ENCODE peak calls at places on chromosome 3, in four cellular contexts. I is fibroblast of lung, J is AG20443, S is testis. B is an unnamed sample.

GRCh38 chr3:182969277-182969676 is 11.1 kb downstream of the DCUN1D1 start:
- DNase-seq in I (peak; percentile 67), J (peak; percentile 37), S (no peak), B (peak; percentile 74)

GRCh38 chr3:187880438-187880837 is 135.2 kb upstream of the BCL6 start:
- DNase-seq in S (no peak), I (peak; percentile 35), J (no peak), B (peak; percentile 40)

GRCh38 chr3:180615954-180616353 is 14.0 kb downstream of the TTC14 start:
- DNase-seq in I (no peak), J (no peak), S (no peak), B (no peak)

GRCh38 chr3:111548060-111548459 is 6.1 kb downstream of the CD96 start:
- DNase-seq in S (no peak), I (no peak), J (peak; percentile 24), B (no peak)

GRCh38 chr3:115958531-115958930 is 335.2 kb downstream of the GAP43 start:
- DNase-seq in I (no peak), J (no peak), S (no peak), B (no peak)

GRCh38 chr3:127992127-127992526 is 60.1 kb upstream of the SEC61A1 start:
- DNase-seq in J (no peak), S (no peak), I (no peak), B (no peak)

GRCh38 chr3:113241292-113242033 is 30.1 kb downstream of the BOC start:
- DNase-seq in S (no peak), I (peak; percentile 83), J (peak; percentile 30), B (no peak)

GRCh38 chr3:37052860-37053259 is 59.5 kb downstream of the MLH1 start:
- DNase-seq in I (peak; percentile 47), J (no peak), S (no peak), B (no peak)

GRCh38 chr3:4821975-4822374 is 157.3 kb upstream of the BHLHE40 start:
- DNase-seq in J (no peak), S (no peak), I (no peak), B (no peak)

GRCh38 chr3:169501080-169501479 is 162.4 kb downstream of the MECOM start:
- DNase-seq in J (no peak), S (no peak), I (no peak), B (no peak)

GRCh38 chr3:23797490-23797889 is 8.3 kb upstream of the UBE2E1 start:
- DNase-seq in S (no peak), I (no peak), J (no peak), B (no peak)

GRCh38 chr3:27666277-27666676 is 55.8 kb downstream of the EOMES start:
- DNase-seq in J (no peak), S (no peak), I (no peak), B (no peak)

GRCh38 chr3:25894101-25894500 is 104.2 kb downstream of the OXSM start:
- DNase-seq in I (no peak), J (no peak), S (no peak), B (no peak)

GRCh38 chr3:27960133-27960532 is 238.0 kb upstream of the EOMES start:
- DNase-seq in J (peak; percentile 49), I (peak; percentile 65), S (no peak), B (peak; percentile 51)

GRCh38 chr3:190677001-190677400 is 163.1 kb downstream of the IL1RAP start:
- DNase-seq in J (no peak), I (peak; percentile 50), S (no peak), B (no peak)

GRCh38 chr3:126777366-126777765 is 73.3 kb downstream of the CHCHD6 start:
- DNase-seq in S (no peak), I (no peak), J (no peak), B (no peak)

GRCh38 chr3:197297476-197298340 is 704 bp downstream of the DLG1 start:
- DNase-seq in J (peak; percentile 95), I (peak; percentile 86), S (peak; percentile 92), B (peak; percentile 86)

GRCh38 chr3:194273396-194274310 is 77.5 kb downstream of the CPN2 start:
- DNase-seq in J (no peak), I (no peak), S (peak; percentile 12), B (no peak)

GRCh38 chr3:189799366-189799765 is 168.2 kb downstream of the TP63 start:
- DNase-seq in S (no peak), J (no peak), I (no peak), B (no peak)

GRCh38 chr3:141345951-141346817 is 22.1 kb upstream of the ZBTB38 start:
- DNase-seq in J (no peak), I (no peak), S (no peak), B (no peak)

GRCh38 chr3:134352031-134352671 is 22.1 kb downstream of the AMOTL2 start:
- DNase-seq in J (no peak), I (no peak), S (no peak), B (no peak)

GRCh38 chr3:39124876-39125836 is 17.7 kb downstream of the TTC21A start:
- DNase-seq in S (no peak), J (peak; percentile 69), I (peak; percentile 31), B (no peak)

GRCh38 chr3:128095222-128095703 is 28.3 kb downstream of the RUVBL1 start:
- DNase-seq in J (peak; percentile 93), I (peak; percentile 88), S (peak; percentile 89), B (peak; percentile 93)

GRCh38 chr3:72255191-72255590 is 470.2 kb upstream of the PROK2 start:
- DNase-seq in I (peak; percentile 35), S (peak; percentile 45), J (peak; percentile 92), B (peak; percentile 49)

GRCh38 chr3:100257601-100258000 is 3.2 kb upstream of the TBC1D23 start:
- DNase-seq in J (peak; percentile 14), I (peak; percentile 49), S (no peak), B (peak; percentile 96)

GRCh38 chr3:50165388-50166308 is 10.5 kb downstream of the SEMA3F start:
- DNase-seq in S (peak; percentile 60), J (peak; percentile 84), I (peak; percentile 83), B (peak; percentile 20)

GRCh38 chr3:100333051-100333450 is 1.5 kb upstream of the NIT2 start:
- DNase-seq in S (no peak), J (no peak), I (peak; percentile 24), B (no peak)

GRCh38 chr3:23183731-23184130 is 19.4 kb upstream of the UBE2E2 start:
- DNase-seq in J (peak; percentile 71), S (peak; percentile 63), I (peak; percentile 53), B (peak; percentile 69)

GRCh38 chr3:100027321-100027720 is 87.0 kb downstream of the FILIP1L start:
- DNase-seq in J (no peak), I (peak; percentile 72), S (no peak), B (no peak)

GRCh38 chr3:78804251-78805037 is 963.4 kb downstream of the ROBO1 start:
- DNase-seq in S (peak; percentile 16), I (peak; percentile 76), J (peak; percentile 32), B (peak; percentile 50)

GRCh38 chr3:32203854-32204253 is 34.6 kb upstream of the CMTM8 start:
- DNase-seq in I (peak; percentile 60), J (no peak), S (no peak), B (peak; percentile 76)

GRCh38 chr3:143170043-143170442 is 50.5 kb downstream of the CHST2 start:
- DNase-seq in I (no peak), J (no peak), S (no peak), B (no peak)

GRCh38 chr3:106825962-106826605 is 551.2 kb upstream of the CCDC54 start:
- DNase-seq in I (peak; percentile 94), S (no peak), J (peak; percentile 62), B (peak; percentile 80)